ENCODE peak calls at places on chromosomes 6 and 20, in ten cellular contexts. Q, B, U, G, I, N, K, H, S and T are unnamed samples.

GRCh38 chr6:5674141-5674540 is 332.6 kb downstream of the NRN1 start:
- DNase-seq in Q (no peak), B (no peak), U (no peak), G (no peak), I (no peak), N (no peak), K (no peak), H (no peak), S (no peak), T (no peak)

GRCh38 chr6:55963301-55963700 is 87.9 kb upstream of the BMP5 start:
- DNase-seq in Q (no peak), B (no peak), U (no peak), G (no peak), I (no peak), N (peak), K (no peak), H (no peak), S (no peak), T (peak)

GRCh38 chr6:108562503-108562993 is 1.8 kb downstream of the FOXO3 start:
- DNase-seq in Q (peak), B (peak), U (peak), G (peak), I (peak), N (peak), K (peak), H (peak), S (no peak), T (peak)

GRCh38 chr6:7311920-7312615 is 931 bp downstream of the SSR1 start:
- DNase-seq in Q (no peak), B (no peak), U (peak), G (no peak), I (no peak), N (peak), K (no peak), H (no peak), S (no peak), T (peak)

GRCh38 chr20:36761125-36761524 is 12.4 kb downstream of the DSN1 start:
- DNase-seq in Q (no peak), B (no peak), U (no peak), G (no peak), I (no peak), N (no peak), K (no peak), H (no peak), S (no peak), T (no peak)

GRCh38 chr20:10157539-10157938 is 61.1 kb upstream of the SNAP25 start:
- DNase-seq in Q (no peak), B (no peak), U (no peak), G (no peak), I (no peak), N (no peak), K (no peak), H (no peak), S (no peak), T (no peak)

GRCh38 chr6:90216081-90216977 is 80.3 kb downstream of the BACH2 start:
- DNase-seq in Q (no peak), B (peak), U (peak), G (peak), I (no peak), N (peak), K (no peak), H (no peak), S (peak), T (no peak)

GRCh38 chr20:44572551-44573500 is 9.6 kb upstream of the PKIG start:
- DNase-seq in Q (peak), B (no peak), U (peak), G (no peak), I (no peak), N (peak), K (peak), H (peak), S (no peak), T (peak)

GRCh38 chr6:125910518-125910917 is 46.1 kb upstream of the HINT3 start:
- DNase-seq in Q (no peak), B (no peak), U (peak), G (no peak), I (no peak), N (peak), K (no peak), H (no peak), S (no peak), T (peak)

GRCh38 chr6:37021356-37022129 is 16.1 kb downstream of the FGD2 start:
- DNase-seq in Q (no peak), B (peak), U (no peak), G (no peak), I (no peak), N (peak), K (no peak), H (no peak), S (peak), T (peak)

GRCh38 chr6:157530126-157530525 is 149.1 kb downstream of the ZDHHC14 start:
- DNase-seq in Q (no peak), B (no peak), U (no peak), G (no peak), I (no peak), N (no peak), K (no peak), H (no peak), S (no peak), T (no peak)

DNA sequence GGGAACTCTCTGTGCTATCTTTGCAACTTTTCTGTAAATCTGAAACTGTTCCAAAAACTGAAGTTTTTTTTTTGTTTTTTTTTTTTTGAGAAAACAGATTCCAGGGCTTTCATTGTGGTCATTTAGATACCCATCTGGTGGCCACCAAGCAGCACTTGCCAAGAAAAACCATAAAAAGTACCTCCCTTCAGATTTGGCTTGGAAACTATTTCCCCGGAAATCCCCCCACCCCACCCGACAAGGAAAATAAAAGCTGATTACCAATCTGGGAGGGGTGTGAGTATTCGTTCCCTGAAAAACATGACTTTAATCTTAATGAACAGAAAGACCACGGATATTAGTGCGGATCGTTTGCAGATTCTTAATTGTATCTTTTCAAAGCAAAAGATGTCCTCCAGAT is 1.9 kb downstream of the NFATC2 start:
- DNase-seq in Q (no peak), B (no peak), U (no peak), G (no peak), I (no peak), N (no peak), K (no peak), H (no peak), S (no peak), T (no peak)
- H3K4me3 ChIP-seq in Q (no peak), B (no peak), U (no peak), G (no peak), I (peak), N (no peak), K (peak), H (no peak), S (peak), T (no peak)

GRCh38 chr6:117485433-117485832 is 3.0 kb downstream of the DCBLD1 start:
- DNase-seq in Q (no peak), B (no peak), U (no peak), G (no peak), I (no peak), N (no peak), K (no peak), H (no peak), S (no peak), T (no peak)
- H3K4me3 ChIP-seq in Q (no peak), B (no peak), U (peak), G (no peak), I (no peak), N (peak), K (peak), H (no peak), S (no peak), T (no peak)

DNA sequence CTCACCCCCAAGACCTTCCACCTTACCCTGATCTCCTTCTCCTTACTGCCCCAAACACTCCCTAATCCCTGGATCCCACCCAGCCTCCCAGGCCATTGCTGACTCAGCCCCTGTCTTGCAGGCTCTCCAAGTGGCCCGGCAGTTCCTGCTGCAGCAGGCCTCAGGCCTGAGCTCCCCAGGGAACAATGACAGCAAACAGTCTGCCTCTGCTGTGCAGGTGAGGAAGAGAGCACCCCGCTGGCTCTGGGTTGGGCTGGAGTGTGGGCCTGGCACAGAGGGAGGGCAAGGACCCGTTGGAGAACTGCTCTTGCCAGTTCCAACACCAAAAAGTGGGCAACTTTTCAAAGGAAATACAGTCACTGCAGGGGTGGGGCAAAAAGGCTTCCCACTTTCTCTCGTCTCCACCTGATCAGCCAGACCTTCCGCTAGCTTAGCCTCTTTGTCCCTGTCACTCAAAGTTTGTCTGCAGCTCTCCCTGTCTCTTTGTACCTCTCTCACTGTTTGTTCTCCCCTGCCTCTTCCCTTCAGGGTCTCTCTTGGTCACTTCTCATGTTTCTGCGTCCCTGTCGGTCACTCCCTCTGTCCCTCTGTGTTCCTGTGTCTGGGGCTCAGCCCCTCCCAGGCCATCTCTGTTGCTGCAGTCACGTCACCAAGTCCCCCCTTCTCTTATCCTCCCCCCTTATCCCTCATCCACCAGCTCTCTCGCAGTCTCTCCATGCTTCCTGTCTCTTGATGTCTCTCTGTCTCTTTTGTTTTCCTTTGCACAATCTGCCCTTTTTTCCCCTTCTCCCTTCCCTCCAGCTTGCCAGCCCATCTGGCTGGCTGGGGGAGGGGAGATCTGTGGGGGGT is 31.9 kb downstream of the FOXP4 start:
- DNase-seq in Q (no peak), B (peak), U (peak), G (peak), I (no peak), N (peak), K (no peak), H (no peak), S (no peak), T (peak)
- H3K4me3 ChIP-seq in Q (no peak), B (peak), U (no peak), G (no peak), I (no peak), N (no peak), K (no peak), H (no peak), S (no peak), T (no peak)

GRCh38 chr20:1618479-1618878 is 1.3 kb downstream of the SIRPB1 start:
- DNase-seq in Q (no peak), B (no peak), U (no peak), G (no peak), I (no peak), N (no peak), K (no peak), H (no peak), S (no peak), T (no peak)

GRCh38 chr20:1617055-1617454 is 2.8 kb downstream of the SIRPB1 start:
- DNase-seq in Q (no peak), B (no peak), U (peak), G (no peak), I (no peak), N (no peak), K (no peak), H (no peak), S (no peak), T (no peak)

GRCh38 chr20:1618954-1619550 is 757 bp downstream of the SIRPB1 start:
- DNase-seq in Q (no peak), B (no peak), U (no peak), G (no peak), I (peak), N (no peak), K (no peak), H (no peak), S (no peak), T (no peak)

GRCh38 chr20:1622450-1622849 is 2.6 kb upstream of the SIRPB1 start:
- DNase-seq in Q (no peak), B (no peak), U (no peak), G (no peak), I (peak), N (no peak), K (no peak), H (no peak), S (no peak), T (no peak)

DNA sequence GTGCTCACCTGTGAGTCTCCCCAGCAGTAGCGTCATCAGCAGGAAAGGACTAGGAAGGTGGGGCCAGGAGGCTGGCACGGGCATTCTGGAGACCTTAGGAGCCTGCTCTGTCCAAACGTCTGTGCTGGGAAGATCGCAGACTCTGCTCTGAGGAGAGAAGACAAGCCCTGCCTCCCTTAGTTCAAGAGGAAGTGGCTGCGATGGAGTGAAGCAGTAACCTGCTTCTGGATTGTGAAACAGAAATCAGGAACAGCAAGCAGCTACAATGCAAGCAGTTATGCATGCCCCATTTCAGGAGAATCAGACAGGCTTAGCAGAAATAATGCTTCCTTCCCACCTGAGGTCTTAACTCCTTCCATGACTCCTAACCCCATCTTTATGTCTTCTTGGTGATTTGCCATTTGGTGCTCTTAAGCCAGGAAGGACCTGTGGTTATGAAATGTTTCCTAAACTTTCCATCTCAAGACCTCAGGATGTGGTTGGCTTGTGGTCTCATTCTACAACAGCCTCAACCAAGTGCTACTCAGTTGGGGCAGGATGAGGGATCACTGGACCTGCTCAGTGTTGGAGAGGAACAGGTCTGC is at the start of gene SIRPB1:
- DNase-seq in Q (no peak), B (no peak), U (no peak), G (peak), I (peak), N (no peak), K (no peak), H (no peak), S (no peak), T (no peak)
- H3K4me3 ChIP-seq in Q (no peak), B (no peak), U (no peak), G (no peak), I (peak), N (no peak), K (no peak), H (no peak), S (no peak), T (no peak)